ENCODE peak calls at places on chromosomes 12 and 14, in five cellular contexts. K, T, Q, R and F are unnamed samples. For H3K36me3, the result is how much of the 10 kb centered on the place peaks cover.

GRCh38 chr12:91890742-91891141 is 254.9 kb downstream of the BTG1 start:
- DNase-seq in K (no peak), T (no peak), Q (no peak), R (no peak), F (no peak)

GRCh38 chr12:104446646-104447415 is 9.9 kb upstream of the CHST11 start:
- DNase-seq in K (no peak), T (no peak), Q (no peak), R (no peak), F (no peak)

GRCh38 chr12:68665016-68665569 is 21.7 kb upstream of the NUP107 start:
- DNase-seq in K (no peak), T (no peak), Q (no peak), R (no peak), F (no peak)

GRCh38 chr14:63897706-63898105 is 44.9 kb downstream of the SYNE2 start:
- DNase-seq in K (no peak), T (no peak), Q (peak), R (no peak), F (no peak)

GRCh38 chr14:58292192-58292591 is 6.2 kb upstream of the ARID4A start:
- DNase-seq in K (no peak), T (no peak), Q (no peak), R (no peak), F (no peak)

GRCh38 chr12:124898200-124898950 is 16.1 kb downstream of the UBC start:
- DNase-seq in K (peak), T (peak), Q (peak), R (peak), F (peak)

GRCh38 chr12:88805692-88806091 is 225.4 kb upstream of the KITLG start:
- DNase-seq in K (no peak), T (no peak), Q (no peak), R (peak), F (no peak)

GRCh38 chr12:46088040-46088439 is 97.7 kb upstream of the SCAF11 start:
- DNase-seq in K (no peak), T (no peak), Q (no peak), R (no peak), F (no peak)

GRCh38 chr12:55970775-55971174 is 3.1 kb upstream of the RAB5B start:
- DNase-seq in K (no peak), T (no peak), Q (peak), R (no peak), F (no peak)

GRCh38 chr14:98120831-98121464 is 1151.0 kb downstream of the BCL11B start:
- DNase-seq in K (no peak), T (no peak), Q (no peak), R (no peak), F (no peak)

GRCh38 chr12:132342828-132343227 is 13.4 kb upstream of the GALNT9 start:
- DNase-seq in K (no peak), T (no peak), Q (no peak), R (no peak), F (no peak)

GRCh38 chr12:131091413-131091975 is 137.8 kb downstream of the ADGRD1 start:
- DNase-seq in K (no peak), T (peak), Q (no peak), R (no peak), F (no peak)

GRCh38 chr14:104722938-104723650 is 935 bp upstream of the ADSS1 start:
- DNase-seq in K (no peak), T (peak), Q (no peak), R (peak), F (no peak)

GRCh38 chr12:52949413-52950331 is 754 bp downstream of the KRT18 start:
- DNase-seq in K (peak), T (peak), Q (peak), R (peak), F (no peak)

GRCh38 chr14:90613997-90614396 is 202.2 kb downstream of the TTC7B start:
- DNase-seq in K (no peak), T (no peak), Q (no peak), R (no peak), F (no peak)

GRCh38 chr12:130953783-130954543 is at the start of gene ADGRD1:
- DNase-seq in K (peak), T (peak), Q (peak), R (peak), F (no peak)

GRCh38 chr14:103626150-103626850 is 2.7 kb upstream of the KLC1 start:
- DNase-seq in K (no peak), T (no peak), Q (no peak), R (no peak), F (no peak)

GRCh38 chr12:100395811-100396210 is 38.9 kb downstream of the SLC17A8 start:
- DNase-seq in K (no peak), T (peak), Q (no peak), R (no peak), F (no peak)

GRCh38 chr12:69066420-69067373 is 133.7 kb upstream of the CPM start:
- DNase-seq in K (no peak), T (no peak), Q (no peak), R (no peak), F (no peak)

GRCh38 chr14:75249251-75249957 is 29.2 kb upstream of the FOS start:
- DNase-seq in K (peak), T (peak), Q (no peak), R (no peak), F (peak)

GRCh38 chr12:127480775-127481314 is 786.1 kb upstream of the TMEM132C start:
- DNase-seq in K (no peak), T (no peak), Q (no peak), R (no peak), F (no peak)

GRCh38 chr12:112194601-112195247 is 69.4 kb downstream of the TRAFD1 start:
- DNase-seq in K (no peak), T (no peak), Q (no peak), R (no peak), F (no peak)

GRCh38 chr12:97493729-97494128 is 31.1 kb downstream of the RMST start:
- DNase-seq in K (no peak), T (no peak), Q (no peak), R (no peak), F (no peak)

GRCh38 chr12:116879509-116880212 is 1.6 kb downstream of the HRK start:
- DNase-seq in K (no peak), T (no peak), Q (no peak), R (no peak), F (no peak)

GRCh38 chr12:116878567-116879508 is 2.4 kb downstream of the HRK start:
- DNase-seq in K (no peak), T (no peak), Q (peak), R (peak), F (no peak)

GRCh38 chr12:116870306-116870705 is 10.9 kb downstream of the HRK start:
- DNase-seq in K (no peak), T (no peak), Q (no peak), R (no peak), F (no peak)

GRCh38 chr12:116876151-116876869 is 4.9 kb downstream of the HRK start:
- DNase-seq in K (no peak), T (no peak), Q (no peak), R (peak), F (no peak)

DNA sequence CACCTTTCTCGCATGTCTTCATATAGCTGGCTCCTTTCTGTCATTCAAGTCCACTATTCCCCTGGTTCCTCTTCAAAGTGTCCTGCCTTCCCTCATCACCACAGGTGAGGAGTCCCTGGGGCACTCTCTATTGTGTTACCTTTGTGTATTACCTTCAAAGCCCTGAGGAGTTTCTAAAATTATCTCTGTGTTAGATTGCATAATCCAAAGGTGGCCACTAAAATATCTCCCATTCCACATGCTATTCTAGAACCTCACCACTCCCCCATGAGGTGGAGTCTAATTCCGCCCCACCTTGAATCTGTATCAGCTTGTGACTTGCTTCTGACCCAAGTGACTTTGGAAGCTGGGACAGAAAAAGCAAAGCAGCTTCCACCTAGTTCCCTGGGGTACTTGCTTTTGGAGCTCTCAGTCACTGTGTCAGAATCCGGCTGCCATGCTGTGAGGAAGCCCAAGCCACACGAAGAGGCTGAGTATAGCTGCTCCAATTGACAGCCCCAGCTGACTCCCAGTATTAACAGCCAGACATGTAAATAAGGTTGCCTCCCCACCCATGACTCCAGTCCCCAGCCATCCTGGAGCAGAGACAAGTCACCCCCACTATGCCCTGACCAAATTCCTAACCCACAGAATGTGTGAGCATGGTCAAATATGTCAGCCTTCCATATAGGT is 6.8 kb downstream of the HRK start:
- DNase-seq in K (no peak), T (no peak), Q (no peak), R (no peak), F (no peak)
- H3K4me3 ChIP-seq in K (no peak), T (no peak), Q (no peak), R (no peak), F (no peak)

GRCh38 chr14:73752297-73752992 is 38.3 kb upstream of the PNMA1 start:
- DNase-seq in K (peak), T (peak), Q (peak), R (peak), F (peak)
- H3K27ac ChIP-seq in K (peak), T (peak), Q (peak), R (no peak), F (peak)

DNA sequence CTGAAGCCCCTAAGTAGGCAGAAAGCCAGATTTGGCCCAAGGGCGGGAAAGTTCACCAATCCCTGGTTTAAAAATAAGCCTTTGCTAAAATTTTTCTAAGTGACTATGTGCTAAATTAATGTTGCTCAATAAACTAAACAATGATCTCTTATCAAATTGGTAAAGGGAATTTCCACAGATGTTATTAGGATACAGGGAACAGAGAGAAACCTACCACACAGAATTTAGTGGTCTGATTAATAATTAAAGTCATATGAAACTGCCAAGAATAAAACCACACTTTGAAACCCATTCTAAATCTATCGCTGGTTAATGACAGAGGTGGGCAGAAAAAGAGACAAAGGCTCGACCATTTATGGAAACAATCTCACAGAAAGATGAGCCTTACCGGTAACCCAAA is 22.0 kb downstream of the ANAPC5 start:
- DNase-seq in K (no peak), T (no peak), Q (no peak), R (no peak), F (no peak)
- H3K36me3 ChIP-seq in K (half or more), T (under half), Q (half or more), R (under half), F (half or more)

DNA sequence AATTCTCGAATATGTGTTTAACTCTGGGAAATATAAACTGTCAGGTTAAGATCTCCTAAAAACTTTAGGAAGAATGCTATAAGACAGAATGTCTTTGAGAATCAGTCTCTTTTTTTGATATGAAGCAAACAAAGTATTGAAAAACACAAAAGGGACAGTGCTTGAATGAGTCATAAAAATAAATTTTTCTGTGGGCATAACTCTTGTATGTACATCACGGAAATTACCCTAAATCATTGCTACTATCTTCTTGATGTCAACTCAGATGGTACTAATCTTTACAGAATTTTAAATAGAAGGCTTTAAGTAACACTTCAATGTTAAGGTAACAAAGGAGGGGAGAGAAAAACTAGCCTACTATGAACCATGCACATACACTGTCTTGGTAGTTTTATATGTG is 244.0 kb upstream of the AMIGO2 start:
- DNase-seq in K (no peak), T (no peak), Q (no peak), R (no peak), F (no peak)
- H3K4me3 ChIP-seq in K (no peak), T (no peak), Q (no peak), R (no peak), F (no peak)

DNA sequence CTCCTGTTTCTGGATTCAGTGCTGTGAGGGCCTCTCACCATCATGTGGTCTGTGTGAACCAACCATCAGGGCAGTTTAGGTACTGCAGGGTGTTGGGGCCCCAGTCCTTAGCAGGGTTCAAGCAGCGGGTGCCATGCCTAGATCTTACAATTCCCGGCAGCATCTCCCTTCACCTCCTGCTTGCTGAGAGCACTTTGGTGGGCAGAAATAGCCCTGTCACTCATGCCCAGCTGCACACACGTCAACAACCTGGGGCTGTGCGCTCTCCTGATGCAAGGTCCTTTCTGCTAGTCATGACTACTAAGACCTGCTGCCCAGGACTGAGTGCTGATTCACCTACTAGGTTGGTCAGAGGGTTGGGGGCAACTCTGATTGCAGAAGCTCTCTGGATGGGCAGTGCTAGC is 72.1 kb downstream of the NINJ2 start:
- DNase-seq in K (no peak), T (peak), Q (no peak), R (no peak), F (no peak)
- H3K27ac ChIP-seq in K (no peak), T (no peak), Q (no peak), R (no peak), F (no peak)

GRCh38 chr14:52055215-52055614 is 13.6 kb downstream of the NID2 start:
- DNase-seq in K (no peak), T (no peak), Q (no peak), R (no peak), F (no peak)
- H3K36me3 ChIP-seq in K (under half), T (under half), Q (under half), R (under half), F (under half)

DNA sequence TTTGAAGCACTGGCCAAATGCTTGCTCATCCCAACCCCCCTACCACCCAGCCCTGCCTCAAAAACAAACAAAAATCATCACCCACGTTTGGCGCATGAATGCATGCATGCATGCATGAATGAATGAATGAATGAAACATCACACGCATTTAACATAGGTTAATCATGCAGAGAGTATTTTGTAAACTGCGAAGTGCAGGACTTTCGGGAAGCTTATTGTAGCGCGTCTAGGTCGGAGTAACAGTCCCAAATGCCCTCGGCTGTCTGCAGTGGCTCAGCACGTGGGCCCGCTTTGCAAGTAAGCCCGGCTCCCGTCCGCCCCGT is 335 bp upstream of the IFT81 start:
- DNase-seq in K (no peak), T (no peak), Q (no peak), R (no peak), F (no peak)
- H3K4me3 ChIP-seq in K (no peak), T (no peak), Q (no peak), R (no peak), F (peak)

DNA sequence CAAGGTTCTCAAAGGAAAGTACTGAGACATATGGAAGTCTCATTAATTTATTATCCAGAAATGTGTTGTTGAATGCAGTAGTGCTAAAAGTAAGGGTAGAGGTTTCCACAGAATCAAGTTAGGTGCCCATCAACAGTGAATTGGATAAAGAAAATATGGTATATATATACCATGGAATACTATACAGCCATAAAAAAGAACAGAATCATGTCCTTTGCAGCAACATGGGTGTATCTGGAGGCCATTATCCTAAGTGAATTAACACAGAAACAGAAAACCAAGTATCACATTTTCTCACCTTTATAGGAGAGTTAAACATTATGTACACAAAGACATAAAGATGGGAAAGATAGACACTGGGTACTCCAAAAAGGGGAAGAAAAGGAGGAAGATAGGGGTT is 149.9 kb upstream of the RASSF8 start:
- DNase-seq in K (no peak), T (no peak), Q (no peak), R (no peak), F (no peak)
- H3K27ac ChIP-seq in K (no peak), T (no peak), Q (no peak), R (no peak), F (no peak)

GRCh38 chr14:39177168-39177545 is 2.1 kb downstream of the PNN start:
- DNase-seq in K (no peak), T (no peak), Q (no peak), R (no peak), F (no peak)
- H3K36me3 ChIP-seq in K (half or more), T (under half), Q (half or more), R (under half), F (half or more)